ENCODE peak calls at places on chromosomes 7 and 10, in four cellular contexts. One of them, this sample, is unnamed.

GRCh38 chr7:135758531-135758932 is 9.9 kb upstream of the FAM180A start:
- DNase-seq in neural crest cell: no peak
- DNase-seq in nucleus accumbens: peak
- DNase-seq in NCI-H69: no peak
- DNase-seq in this sample: no peak

GRCh38 chr7:47901542-47901941 is 46.7 kb downstream of the PKD1L1 start:
- DNase-seq in neural crest cell: peak
- DNase-seq in NCI-H69: no peak
- DNase-seq in nucleus accumbens: no peak
- DNase-seq in this sample: no peak

GRCh38 chr10:13340068-13340467 is 8.0 kb downstream of the SEPHS1 start:
- DNase-seq in nucleus accumbens: no peak
- DNase-seq in NCI-H69: no peak
- DNase-seq in neural crest cell: no peak
- DNase-seq in this sample: no peak

GRCh38 chr10:42769653-42770052 is 12.9 kb upstream of the BMS1 start:
- DNase-seq in NCI-H69: peak
- DNase-seq in neural crest cell: no peak
- DNase-seq in nucleus accumbens: no peak
- DNase-seq in this sample: no peak

GRCh38 chr7:107581387-107582013 is 1.5 kb downstream of the BCAP29 start:
- DNase-seq in neural crest cell: no peak
- DNase-seq in NCI-H69: no peak
- DNase-seq in nucleus accumbens: no peak
- DNase-seq in this sample: no peak

GRCh38 chr7:19939746-19940145 is 166.3 kb upstream of the TMEM196 start:
- DNase-seq in nucleus accumbens: no peak
- DNase-seq in neural crest cell: no peak
- DNase-seq in NCI-H69: no peak
- DNase-seq in this sample: no peak

GRCh38 chr10:4213441-4213840 is 428.4 kb upstream of the KLF6 start:
- DNase-seq in nucleus accumbens: no peak
- DNase-seq in NCI-H69: no peak
- DNase-seq in neural crest cell: no peak
- DNase-seq in this sample: no peak

GRCh38 chr10:21327239-21327993 is 198.1 kb downstream of the SKIDA1 start:
- DNase-seq in neural crest cell: no peak
- DNase-seq in nucleus accumbens: no peak
- DNase-seq in NCI-H69: peak
- DNase-seq in this sample: no peak

GRCh38 chr10:112383325-112383724 is 9.4 kb downstream of the ACSL5 start:
- DNase-seq in neural crest cell: no peak
- DNase-seq in nucleus accumbens: no peak
- DNase-seq in NCI-H69: no peak
- DNase-seq in this sample: no peak

This sample was measured in WTC11.